ENCODE peak calls at places on chromosomes 11 and 22, in four cellular contexts. S is neural progenitor cell, G is foreskin keratinocyte, J is prostate gland. X is an unnamed sample.

GRCh38 chr11:112321521-112322172 is 61.0 kb upstream of the PLET1 start:
- DNase-seq in G (peak), S (no peak), J (peak), X (no peak)

GRCh38 chr11:1526785-1527184 is 40.2 kb upstream of the MOB2 start:
- DNase-seq in S (no peak), G (no peak), J (no peak), X (no peak)

GRCh38 chr11:1335811-1336761 is 26.7 kb upstream of the TOLLIP start:
- DNase-seq in S (peak), J (peak), G (peak), X (peak)

GRCh38 chr11:111429066-111429506 is 50.0 kb upstream of the POU2AF1 start:
- DNase-seq in J (no peak), S (peak), G (no peak), X (peak)

GRCh38 chr11:92316410-92316809 is 91.8 kb downstream of the FAT3 start:
- DNase-seq in J (no peak), G (no peak), S (no peak), X (no peak)

GRCh38 chr11:124891390-124891861 is 6.2 kb downstream of the ROBO4 start:
- DNase-seq in S (no peak), J (no peak), G (no peak), X (no peak)

GRCh38 chr11:3095712-3096361 is 38.6 kb upstream of the CARS1 start:
- DNase-seq in S (peak), J (no peak), G (peak), X (peak)

GRCh38 chr11:75279273-75279672 is 38.7 kb downstream of the TPBGL start:
- DNase-seq in J (no peak), S (peak), G (no peak), X (no peak)

GRCh38 chr11:119513806-119514170 is 90.8 kb upstream of the THY1 start:
- DNase-seq in S (no peak), G (no peak), J (no peak), X (no peak)

GRCh38 chr11:13140028-13140870 is 131.1 kb downstream of the RASSF10 start:
- DNase-seq in G (peak), S (no peak), J (no peak), X (no peak)

GRCh38 chr11:130652671-130653335 is 204.4 kb downstream of the ADAMTS15 start:
- DNase-seq in J (peak), G (peak), S (no peak), X (no peak)

GRCh38 chr11:59754494-59754858 is 700 bp upstream of the STX3 start:
- DNase-seq in G (no peak), S (peak), J (peak), X (peak)

GRCh38 chr11:88384004-88384677 is 46.6 kb upstream of the CTSC start:
- DNase-seq in S (no peak), G (peak), J (no peak), X (no peak)

GRCh38 chr11:75615709-75616108 is 53.1 kb downstream of the MAP6 start:
- DNase-seq in J (no peak), G (no peak), S (no peak), X (no peak)

GRCh38 chr11:129373489-129373953 is 2.1 kb upstream of the BARX2 start:
- DNase-seq in G (no peak), S (peak), J (no peak), X (no peak)

GRCh38 chr22:27918351-27919221 is 470 bp downstream of the PITPNB start:
- DNase-seq in S (peak), G (peak), J (peak), X (peak)

GRCh38 chr11:110087820-110088534 is 5.2 kb upstream of the ZC3H12C start:
- DNase-seq in G (no peak), S (no peak), J (no peak), X (no peak)

GRCh38 chr11:87466228-87466627 is 428.5 kb downstream of the TMEM135 start:
- DNase-seq in J (no peak), S (no peak), G (no peak), X (no peak)

GRCh38 chr11:67349036-67349435 is 4.3 kb downstream of the POLD4 start:
- DNase-seq in J (no peak), S (no peak), G (no peak), X (no peak)
- H3K27ac ChIP-seq in J (peak), S (no peak), G (no peak), X (no peak)

GRCh38 chr11:69002101-69002742 is 10.8 kb downstream of the MRGPRF start:
- DNase-seq in S (no peak), J (no peak), G (no peak), X (no peak)

GRCh38 chr11:69000831-69001245 is 12.2 kb downstream of the MRGPRF start:
- DNase-seq in G (peak), S (no peak), J (no peak), X (no peak)

GRCh38 chr11:69000391-69000790 is 12.7 kb downstream of the MRGPRF start:
- DNase-seq in J (no peak), G (no peak), S (no peak), X (no peak)

GRCh38 chr11:69002743-69003231 is 10.3 kb downstream of the MRGPRF start:
- DNase-seq in S (no peak), G (no peak), J (no peak), X (no peak)

GRCh38 chr11:69001301-69002081 is 11.6 kb downstream of the MRGPRF start:
- DNase-seq in G (no peak), J (no peak), S (no peak), X (no peak)
- H3K27ac ChIP-seq in G (no peak), J (peak), S (no peak), X (no peak)

DNA sequence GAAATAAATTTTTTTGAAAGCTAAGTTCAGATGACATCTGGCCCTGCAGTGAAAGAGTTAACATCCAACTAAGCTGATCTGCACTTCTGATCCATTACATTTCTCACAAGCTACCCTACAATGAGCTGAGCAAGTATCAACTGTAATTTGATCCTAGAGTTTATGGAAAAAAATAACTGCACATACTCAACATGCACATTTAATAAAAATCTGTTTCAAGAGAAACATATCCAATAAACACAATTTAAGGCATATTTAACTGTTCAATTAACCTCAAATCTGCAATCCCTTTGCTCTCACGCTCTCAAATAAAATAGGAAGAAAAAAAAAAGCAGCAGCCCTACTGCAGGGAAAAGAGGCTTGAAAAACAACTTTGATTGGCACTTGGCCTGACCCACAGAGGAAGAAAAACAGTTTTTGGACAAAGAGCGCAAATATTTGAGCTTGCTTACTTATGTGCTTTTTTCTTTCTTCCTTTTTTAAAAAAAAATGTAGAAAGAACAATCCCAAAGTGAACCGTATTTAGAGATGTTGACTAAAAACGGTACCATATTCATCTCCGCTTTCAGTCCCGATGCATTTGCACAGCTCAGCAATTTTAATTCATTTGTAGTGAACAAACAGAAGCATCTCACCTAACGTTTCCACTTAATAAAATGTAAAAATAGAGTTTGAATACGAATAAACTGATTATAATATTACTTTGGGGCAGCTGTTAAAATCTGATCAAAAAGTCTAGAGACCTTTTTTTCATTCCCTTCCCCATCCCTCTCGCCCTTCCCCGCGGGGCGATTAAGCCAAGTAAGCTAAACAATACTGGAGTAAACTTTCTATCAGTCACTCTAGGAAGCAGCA is 1.6 kb downstream of the SESN3 start:
- DNase-seq in J (no peak), S (no peak), G (peak), X (no peak)
- H3K27ac ChIP-seq in J (peak), S (peak), G (peak), X (no peak)

GRCh38 chr11:10934293-10934850 is 76.5 kb upstream of the ZBED5 start:
- DNase-seq in S (no peak), G (no peak), J (peak), X (peak)
- H3K27ac ChIP-seq in S (no peak), G (no peak), J (peak), X (no peak)

DNA sequence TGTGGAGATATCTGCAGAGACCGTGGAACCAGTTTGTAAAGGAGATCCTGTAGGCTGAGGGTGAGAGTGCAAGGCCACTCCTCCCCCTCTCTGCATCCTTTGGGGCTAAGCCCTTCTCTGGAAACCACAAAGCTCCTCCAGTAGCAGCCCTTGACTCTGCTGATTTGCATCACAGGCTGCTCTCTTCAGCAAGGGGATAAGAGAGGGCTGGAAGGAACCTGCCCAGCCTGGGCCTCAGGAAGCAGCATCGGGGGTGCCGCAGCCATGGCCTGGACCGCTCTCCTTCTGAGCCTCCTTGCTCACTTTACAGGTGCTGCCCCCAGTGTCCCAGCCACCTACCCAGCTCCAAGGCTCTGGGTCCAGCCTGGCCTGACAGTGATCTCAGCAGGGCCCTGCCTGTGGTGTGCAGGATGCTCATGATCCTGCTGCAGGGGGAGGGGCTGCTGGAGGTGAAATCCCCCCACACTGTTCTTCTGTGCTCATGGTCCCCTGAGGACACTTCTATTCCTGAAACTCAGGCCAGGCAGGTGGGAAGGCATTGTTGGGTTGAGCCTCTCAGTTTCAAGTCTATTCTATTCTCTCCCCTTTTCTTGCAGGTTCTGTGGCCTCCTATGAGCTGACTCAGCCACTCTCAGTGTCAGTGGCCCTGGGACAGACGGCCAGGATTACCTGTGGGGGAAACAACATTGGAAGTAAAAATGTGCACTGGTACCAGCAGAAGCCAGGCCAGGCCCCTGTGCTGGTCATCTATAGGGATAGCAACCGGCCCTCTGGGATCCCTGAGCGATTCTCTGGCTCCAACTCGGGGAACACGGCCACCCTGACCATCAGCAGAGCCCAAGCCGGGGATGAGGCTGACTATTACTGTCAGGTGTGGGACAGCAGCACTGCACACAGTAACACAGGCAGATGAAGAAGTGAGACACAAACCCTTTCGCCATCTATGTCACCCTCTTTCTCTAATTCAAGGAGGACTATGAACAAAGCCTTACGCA is 68.5 kb upstream of the IGLL5 start:
- DNase-seq in J (no peak), S (no peak), G (no peak), X (no peak)
- H3K27ac ChIP-seq in J (no peak), S (no peak), G (no peak), X (no peak)

DNA sequence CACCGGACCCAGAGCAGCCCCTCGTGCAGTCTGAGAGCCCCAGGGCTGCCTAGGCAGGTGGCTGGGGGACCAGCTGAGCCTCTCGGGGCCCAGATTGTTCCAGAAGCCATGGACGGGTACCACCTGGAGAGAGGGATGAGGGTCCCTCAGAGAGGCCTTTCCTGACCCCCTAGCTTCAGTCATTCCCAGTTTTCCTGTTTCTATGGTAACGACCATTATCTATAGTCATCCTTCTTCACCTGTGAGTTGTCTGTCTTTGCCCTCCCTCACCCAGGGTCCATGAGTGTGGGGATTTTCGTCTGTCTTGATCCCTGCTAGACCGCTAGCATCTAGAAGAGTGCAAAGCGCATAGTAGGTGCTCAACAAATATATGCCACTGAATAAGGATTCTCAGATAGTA is 76.3 kb upstream of the TCF20 start:
- DNase-seq in G (no peak), S (no peak), J (no peak), X (no peak)
- H3K27ac ChIP-seq in G (no peak), S (no peak), J (no peak), X (no peak)

GRCh38 chr11:10920205-10920604 is 62.4 kb upstream of the ZBED5 start:
- DNase-seq in G (no peak), S (no peak), J (no peak), X (peak)

GRCh38 chr11:10918698-10919097 is 60.8 kb upstream of the ZBED5 start:
- DNase-seq in G (peak), S (no peak), J (no peak), X (no peak)

GRCh38 chr11:10918275-10918674 is 60.4 kb upstream of the ZBED5 start:
- DNase-seq in S (no peak), G (no peak), J (no peak), X (no peak)

GRCh38 chr11:10916674-10917073 is 58.8 kb upstream of the ZBED5 start:
- DNase-seq in S (no peak), J (no peak), G (peak), X (no peak)

GRCh38 chr11:10917802-10918201 is 59.9 kb upstream of the ZBED5 start:
- DNase-seq in J (no peak), G (no peak), S (no peak), X (no peak)
- H3K27ac ChIP-seq in J (no peak), G (no peak), S (no peak), X (no peak)

DNA sequence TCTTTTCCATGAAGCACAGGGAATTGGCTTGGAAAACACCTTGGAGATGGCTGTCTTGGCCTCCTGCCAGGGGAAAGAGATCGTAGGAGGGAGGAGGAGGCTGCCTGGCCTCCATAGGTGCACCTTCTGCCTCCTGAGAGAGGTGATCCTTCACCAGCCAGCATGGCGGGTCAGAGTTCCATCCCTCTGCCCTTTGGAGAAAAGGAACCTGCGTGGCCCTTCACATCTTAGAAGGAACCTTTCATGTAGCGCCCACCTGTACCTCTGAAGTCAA is 58.2 kb upstream of the DRD2 start:
- DNase-seq in S (no peak), G (no peak), J (no peak), X (no peak)
- H3K27ac ChIP-seq in S (no peak), G (no peak), J (no peak), X (no peak)

X was measured in K562.